ENCODE peak calls at places on chromosome 19, in eight cellular contexts. One of them, this sample, is unnamed.

GRCh38 chr19:34556500-34556899 is 74.9 kb downstream of the WTIP start:
- DNase-seq in stimulated activated naive CD4-positive, alpha-beta T cell: no peak
- DNase-seq in posterior vena cava: no peak
- DNase-seq in head of caudate nucleus: peak
- DNase-seq in activated naive CD4-positive, alpha-beta T cell treated with Interleukin-2 at 50 U/mL for 16 hours: no peak
- DNase-seq in mucosa of descending colon: peak
- DNase-seq in HEK293T: peak
- DNase-seq in retinal pigment epithelial cell: no peak
- DNase-seq in this sample: peak

GRCh38 chr19:3184847-3185481 is 766 bp upstream of the NCLN start:
- DNase-seq in retinal pigment epithelial cell: no peak
- DNase-seq in mucosa of descending colon: peak
- DNase-seq in activated naive CD4-positive, alpha-beta T cell treated with Interleukin-2 at 50 U/mL for 16 hours: peak
- DNase-seq in stimulated activated naive CD4-positive, alpha-beta T cell: peak
- DNase-seq in HEK293T: peak
- DNase-seq in posterior vena cava: no peak
- DNase-seq in head of caudate nucleus: peak
- DNase-seq in this sample: no peak

GRCh38 chr19:38012944-38013343 is 105.9 kb downstream of the SIPA1L3 start:
- DNase-seq in retinal pigment epithelial cell: no peak
- DNase-seq in activated naive CD4-positive, alpha-beta T cell treated with Interleukin-2 at 50 U/mL for 16 hours: no peak
- DNase-seq in stimulated activated naive CD4-positive, alpha-beta T cell: no peak
- DNase-seq in mucosa of descending colon: no peak
- DNase-seq in posterior vena cava: no peak
- DNase-seq in HEK293T: no peak
- DNase-seq in head of caudate nucleus: no peak
- DNase-seq in this sample: no peak

GRCh38 chr19:30371960-30372824 is at the start of gene ZNF536:
- DNase-seq in HEK293T: no peak
- DNase-seq in head of caudate nucleus: peak
- DNase-seq in activated naive CD4-positive, alpha-beta T cell treated with Interleukin-2 at 50 U/mL for 16 hours: no peak
- DNase-seq in retinal pigment epithelial cell: no peak
- DNase-seq in stimulated activated naive CD4-positive, alpha-beta T cell: no peak
- DNase-seq in mucosa of descending colon: no peak
- DNase-seq in posterior vena cava: peak
- DNase-seq in this sample: no peak

GRCh38 chr19:45139286-45140143 is 21.3 kb downstream of the NKPD1 start:
- DNase-seq in posterior vena cava: no peak
- DNase-seq in HEK293T: no peak
- DNase-seq in mucosa of descending colon: no peak
- DNase-seq in stimulated activated naive CD4-positive, alpha-beta T cell: no peak
- DNase-seq in head of caudate nucleus: no peak
- DNase-seq in activated naive CD4-positive, alpha-beta T cell treated with Interleukin-2 at 50 U/mL for 16 hours: no peak
- DNase-seq in retinal pigment epithelial cell: no peak
- DNase-seq in this sample: no peak

GRCh38 chr19:33803383-33803782 is 6.7 kb downstream of the KCTD15 start:
- DNase-seq in activated naive CD4-positive, alpha-beta T cell treated with Interleukin-2 at 50 U/mL for 16 hours: no peak
- DNase-seq in stimulated activated naive CD4-positive, alpha-beta T cell: no peak
- DNase-seq in posterior vena cava: no peak
- DNase-seq in retinal pigment epithelial cell: no peak
- DNase-seq in HEK293T: no peak
- DNase-seq in head of caudate nucleus: no peak
- DNase-seq in mucosa of descending colon: no peak
- DNase-seq in this sample: no peak

GRCh38 chr19:42540071-42540553 is 11.8 kb upstream of the CEACAM1 start:
- DNase-seq in retinal pigment epithelial cell: no peak
- DNase-seq in posterior vena cava: no peak
- DNase-seq in head of caudate nucleus: no peak
- DNase-seq in HEK293T: no peak
- DNase-seq in mucosa of descending colon: no peak
- DNase-seq in stimulated activated naive CD4-positive, alpha-beta T cell: no peak
- DNase-seq in activated naive CD4-positive, alpha-beta T cell treated with Interleukin-2 at 50 U/mL for 16 hours: no peak
- DNase-seq in this sample: no peak

GRCh38 chr19:30640266-30640965 is 268.2 kb downstream of the ZNF536 start:
- DNase-seq in retinal pigment epithelial cell: no peak
- DNase-seq in head of caudate nucleus: no peak
- DNase-seq in posterior vena cava: no peak
- DNase-seq in activated naive CD4-positive, alpha-beta T cell treated with Interleukin-2 at 50 U/mL for 16 hours: no peak
- DNase-seq in stimulated activated naive CD4-positive, alpha-beta T cell: no peak
- DNase-seq in HEK293T: no peak
- DNase-seq in mucosa of descending colon: no peak
- DNase-seq in this sample: no peak

GRCh38 chr19:55451522-55452380 is 8.7 kb upstream of the SHISA7 start:
- DNase-seq in mucosa of descending colon: no peak
- DNase-seq in head of caudate nucleus: peak
- DNase-seq in retinal pigment epithelial cell: no peak
- DNase-seq in HEK293T: no peak
- DNase-seq in stimulated activated naive CD4-positive, alpha-beta T cell: peak
- DNase-seq in posterior vena cava: no peak
- DNase-seq in activated naive CD4-positive, alpha-beta T cell treated with Interleukin-2 at 50 U/mL for 16 hours: no peak
- DNase-seq in this sample: no peak

GRCh38 chr19:41641879-41642485 is 15.1 kb upstream of the CEACAM4 start:
- DNase-seq in head of caudate nucleus: peak
- DNase-seq in posterior vena cava: no peak
- DNase-seq in HEK293T: peak
- DNase-seq in retinal pigment epithelial cell: no peak
- DNase-seq in mucosa of descending colon: peak
- DNase-seq in stimulated activated naive CD4-positive, alpha-beta T cell: peak
- DNase-seq in activated naive CD4-positive, alpha-beta T cell treated with Interleukin-2 at 50 U/mL for 16 hours: peak
- DNase-seq in this sample: peak

GRCh38 chr19:18349524-18350128 is 9.2 kb downstream of the PGPEP1 start:
- DNase-seq in posterior vena cava: peak
- DNase-seq in mucosa of descending colon: peak
- DNase-seq in HEK293T: peak
- DNase-seq in head of caudate nucleus: peak
- DNase-seq in stimulated activated naive CD4-positive, alpha-beta T cell: no peak
- DNase-seq in activated naive CD4-positive, alpha-beta T cell treated with Interleukin-2 at 50 U/mL for 16 hours: peak
- DNase-seq in retinal pigment epithelial cell: no peak
- DNase-seq in this sample: no peak

GRCh38 chr19:35462476-35462953 is 14.5 kb downstream of the FFAR2 start:
- DNase-seq in posterior vena cava: no peak
- DNase-seq in stimulated activated naive CD4-positive, alpha-beta T cell: peak
- DNase-seq in HEK293T: no peak
- DNase-seq in head of caudate nucleus: peak
- DNase-seq in retinal pigment epithelial cell: no peak
- DNase-seq in activated naive CD4-positive, alpha-beta T cell treated with Interleukin-2 at 50 U/mL for 16 hours: peak
- DNase-seq in mucosa of descending colon: peak
- DNase-seq in this sample: no peak

GRCh38 chr19:58361900-58362271 is 665 bp downstream of the ZNF497 start:
- DNase-seq in activated naive CD4-positive, alpha-beta T cell treated with Interleukin-2 at 50 U/mL for 16 hours: peak
- DNase-seq in retinal pigment epithelial cell: no peak
- DNase-seq in head of caudate nucleus: peak
- DNase-seq in stimulated activated naive CD4-positive, alpha-beta T cell: peak
- DNase-seq in HEK293T: peak
- DNase-seq in mucosa of descending colon: no peak
- DNase-seq in posterior vena cava: peak
- DNase-seq in this sample: peak

GRCh38 chr19:4197625-4198466 is 15.4 kb downstream of the ANKRD24 start:
- DNase-seq in stimulated activated naive CD4-positive, alpha-beta T cell: no peak
- DNase-seq in retinal pigment epithelial cell: no peak
- DNase-seq in HEK293T: peak
- DNase-seq in posterior vena cava: no peak
- DNase-seq in activated naive CD4-positive, alpha-beta T cell treated with Interleukin-2 at 50 U/mL for 16 hours: no peak
- DNase-seq in mucosa of descending colon: no peak
- DNase-seq in head of caudate nucleus: no peak
- DNase-seq in this sample: no peak

GRCh38 chr19:2266183-2266993 is 10.2 kb upstream of the JSRP1 start:
- DNase-seq in HEK293T: no peak
- DNase-seq in mucosa of descending colon: peak
- DNase-seq in activated naive CD4-positive, alpha-beta T cell treated with Interleukin-2 at 50 U/mL for 16 hours: no peak
- DNase-seq in retinal pigment epithelial cell: peak
- DNase-seq in posterior vena cava: peak
- DNase-seq in stimulated activated naive CD4-positive, alpha-beta T cell: peak
- DNase-seq in head of caudate nucleus: peak
- DNase-seq in this sample: no peak